ENCODE peak calls at places on chromosomes 6 and 20, in ten cellular contexts. I, E, W, T, R, P, Z, S, B and F are unnamed samples.

GRCh38 chr6:48714286-48715049 is 603.5 kb upstream of the PTCHD4 start:
- DNase-seq in I (no peak), S (no peak), T (no peak), E (no peak), W (no peak), P (no peak), B (no peak), R (peak), Z (peak), F (no peak)

GRCh38 chr6:47034919-47035318 is 7.2 kb downstream of the ADGRF1 start:
- DNase-seq in W (no peak), S (no peak), I (no peak), Z (peak), B (peak), P (peak), E (no peak), R (peak), T (no peak), F (no peak)

GRCh38 chr20:11274137-11274536 is 600.3 kb upstream of the JAG1 start:
- DNase-seq in W (peak), Z (peak), E (no peak), T (no peak), S (no peak), B (peak), P (peak), I (peak), R (peak), F (peak)

GRCh38 chr20:11182715-11183114 is 508.9 kb upstream of the JAG1 start:
- DNase-seq in S (no peak), Z (no peak), E (no peak), B (no peak), R (no peak), T (no peak), P (no peak), I (no peak), W (no peak), F (no peak)

GRCh38 chr20:34123309-34123708 is 11.3 kb upstream of the EIF2S2 start:
- DNase-seq in P (no peak), S (no peak), B (no peak), Z (no peak), R (no peak), T (no peak), E (no peak), W (no peak), I (no peak), F (no peak)

GRCh38 chr20:3934628-3935027 is 45.4 kb downstream of the PANK2 start:
- DNase-seq in I (no peak), B (no peak), Z (no peak), R (no peak), E (no peak), W (peak), T (no peak), S (no peak), P (no peak), F (no peak)

GRCh38 chr20:41355598-41356203 is 10.9 kb downstream of the EMILIN3 start:
- DNase-seq in S (no peak), W (no peak), B (no peak), R (no peak), T (no peak), Z (no peak), E (no peak), P (no peak), I (no peak), F (no peak)

GRCh38 chr6:21748343-21749063 is 155.0 kb downstream of the SOX4 start:
- DNase-seq in P (no peak), I (no peak), S (no peak), R (no peak), E (no peak), T (no peak), B (peak), Z (peak), W (no peak), F (no peak)

GRCh38 chr6:65638047-65638831 is 68.8 kb downstream of the EYS start:
- DNase-seq in W (peak), E (no peak), I (no peak), T (no peak), S (no peak), Z (peak), P (no peak), R (no peak), B (peak), F (peak)

GRCh38 chr20:17916365-17916996 is 52.1 kb downstream of the SNX5 start:
- DNase-seq in E (no peak), S (no peak), I (no peak), T (no peak), Z (no peak), R (no peak), B (no peak), P (peak), W (peak), F (no peak)

GRCh38 chr6:106511274-106512047 is 117.8 kb downstream of the RTN4IP1 start:
- DNase-seq in P (no peak), S (peak), T (peak), I (no peak), E (peak), Z (peak), R (no peak), B (peak), W (no peak), F (peak)